ENCODE peak calls at places on chromosome 19, in four cellular contexts. B is skeletal muscle cell; O is GM03348; H is activated CD4-positive, alpha-beta T cell treated with anti-CD3 and anti-CD28 coated beads for 24 hours. G is an unnamed sample.

GRCh38 chr19:44447864-44448674 is at the start of gene ZNF229:
- DNase-seq in O (peak), B (peak), H (peak), G (peak)

GRCh38 chr19:28829762-28830161 is 383.2 kb downstream of the UQCRFS1 start:
- DNase-seq in B (no peak), O (no peak), H (no peak), G (no peak)

GRCh38 chr19:33376931-33377557 is 3.5 kb downstream of the CEBPG start:
- DNase-seq in O (no peak), B (no peak), H (no peak), G (no peak)

GRCh38 chr19:18414504-18415176 is 4.6 kb upstream of the SSBP4 start:
- DNase-seq in H (no peak), O (no peak), B (no peak), G (peak)

GRCh38 chr19:52942371-52943133 is 19.3 kb upstream of the ZNF888 start:
- DNase-seq in O (peak), H (peak), B (no peak), G (peak)

GRCh38 chr19:8194528-8195275 is 14.5 kb upstream of the CERS4 start:
- DNase-seq in O (no peak), B (no peak), H (no peak), G (peak)

GRCh38 chr19:47805313-47805712 is 962 bp upstream of the TPRX1 start:
- DNase-seq in B (no peak), H (no peak), O (no peak), G (no peak)

GRCh38 chr19:51572908-51573307 is 1.8 kb downstream of the ZNF175 start:
- DNase-seq in H (no peak), B (peak), O (peak), G (no peak)

GRCh38 chr19:14674764-14675163 is at the start of gene ADGRE3:
- DNase-seq in B (no peak), H (no peak), O (no peak), G (peak)

GRCh38 chr19:21593934-21594844 is 88.8 kb downstream of the ZNF429 start:
- DNase-seq in H (no peak), O (no peak), B (no peak), G (peak)

GRCh38 chr19:5961969-5962945 is 15.7 kb downstream of the RANBP3 start:
- DNase-seq in H (no peak), B (no peak), O (peak), G (peak)

GRCh38 chr19:51131780-51132680 is 7.3 kb downstream of the SIGLEC9 start:
- DNase-seq in O (no peak), B (no peak), H (no peak), G (peak)

GRCh38 chr19:28998974-28999373 is 214.0 kb downstream of the UQCRFS1 start:
- DNase-seq in H (no peak), O (no peak), B (no peak), G (no peak)

GRCh38 chr19:36150586-36150985 is 1.7 kb downstream of the COX7A1 start:
- DNase-seq in B (no peak), O (no peak), H (no peak), G (no peak)

GRCh38 chr19:10812902-10813404 is 23.1 kb downstream of the TMED1 start:
- DNase-seq in H (no peak), O (peak), B (peak), G (peak)

GRCh38 chr19:39480337-39481228 is at the start of gene TIMM50:
- DNase-seq in H (peak), B (peak), O (peak), G (peak)

GRCh38 chr19:37942516-37942902 is 35.5 kb downstream of the SIPA1L3 start:
- DNase-seq in O (no peak), H (no peak), B (no peak), G (no peak)

GRCh38 chr19:21483589-21484170 is 21.7 kb upstream of the ZNF429 start:
- DNase-seq in B (no peak), H (peak), O (no peak), G (no peak)

GRCh38 chr19:9348671-9349070 is 14.1 kb upstream of the ZNF177 start:
- DNase-seq in H (no peak), B (no peak), O (no peak), G (no peak)

GRCh38 chr19:47730910-47731309 is 14.4 kb upstream of the NOP53 start:
- DNase-seq in B (no peak), H (no peak), O (no peak), G (no peak)

GRCh38 chr19:18421371-18421959 is 2.3 kb downstream of the SSBP4 start:
- DNase-seq in B (no peak), H (no peak), O (no peak), G (no peak)

GRCh38 chr19:31141301-31141700 is 207.9 kb downstream of the TSHZ3 start:
- DNase-seq in H (no peak), O (no peak), B (no peak), G (no peak)

GRCh38 chr19:39974377-39975155 is 3.6 kb downstream of the PSMC4 start:
- DNase-seq in H (no peak), O (no peak), B (no peak), G (no peak)

GRCh38 chr19:10543420-10544241 is at the start of gene ATG4D:
- DNase-seq in B (no peak), H (peak), O (peak), G (peak)

GRCh38 chr19:11092181-11092538 is 2.9 kb downstream of the LDLR start:
- DNase-seq in O (peak), B (no peak), H (no peak), G (no peak)

GRCh38 chr19:18428837-18429674 is 8.9 kb downstream of the ISYNA1 start:
- DNase-seq in B (no peak), H (peak), O (peak), G (no peak)

GRCh38 chr19:29404015-29404414 is 121.8 kb upstream of the VSTM2B start:
- DNase-seq in O (no peak), H (no peak), B (no peak), G (no peak)

GRCh38 chr19:38712161-38712748 is 32.0 kb downstream of the CAPN12 start:
- DNase-seq in B (no peak), H (no peak), O (no peak), G (no peak)

GRCh38 chr19:2032296-2032941 is 16.9 kb upstream of the BTBD2 start:
- DNase-seq in O (peak), B (peak), H (no peak), G (peak)

GRCh38 chr19:34838248-34838647 is 65.2 kb upstream of the ZNF599 start:
- DNase-seq in H (no peak), B (no peak), O (no peak), G (no peak)

GRCh38 chr19:10523135-10523636 is 5.9 kb upstream of the S1PR5 start:
- DNase-seq in B (no peak), H (no peak), O (no peak), G (no peak)

GRCh38 chr19:19964416-19964815 is 63.7 kb downstream of the ZNF93 start:
- DNase-seq in H (no peak), O (no peak), B (no peak), G (no peak)

G was measured in GF-D8.